ENCODE peak calls at places on chromosomes 5 and 9, in four cellular contexts. B is upper lobe of left lung, C is suprapubic skin, N is K562. X is an unnamed sample.

GRCh38 chr5:30548580-30549305 is 644.7 kb upstream of the CDH6 start:
- DNase-seq in B (no peak), N (no peak), C (no peak), X (no peak)

GRCh38 chr5:140246378-140247122 is 56.4 kb downstream of the PFDN1 start:
- DNase-seq in B (no peak), N (no peak), C (no peak), X (no peak)

GRCh38 chr5:90338712-90339372 is 70.7 kb downstream of the CETN3 start:
- DNase-seq in N (no peak), C (no peak), B (no peak), X (no peak)

GRCh38 chr9:87406545-87407166 is 91.0 kb upstream of the DAPK1 start:
- DNase-seq in C (no peak), N (no peak), B (no peak), X (no peak)

GRCh38 chr9:137281345-137282116 is 4.0 kb downstream of the TOR4A start:
- DNase-seq in N (no peak), C (no peak), B (peak), X (no peak)

GRCh38 chr9:108903437-108904103 is 30.4 kb downstream of the ELP1 start:
- DNase-seq in C (no peak), N (no peak), B (no peak), X (no peak)

GRCh38 chr5:51225671-51226419 is 157.4 kb upstream of the ISL1 start:
- DNase-seq in N (no peak), C (no peak), B (no peak), X (no peak)

GRCh38 chr5:77518304-77518703 is 26.2 kb upstream of the WDR41 start:
- DNase-seq in B (no peak), N (no peak), C (no peak), X (no peak)

GRCh38 chr5:14184725-14185124 is 41.6 kb downstream of the TRIO start:
- DNase-seq in C (no peak), N (no peak), B (no peak), X (no peak)

GRCh38 chr5:148687427-148687826 is 33.1 kb upstream of the HTR4 start:
- DNase-seq in B (no peak), C (no peak), N (peak), X (no peak)

GRCh38 chr5:139839918-139840317 is 44.3 kb downstream of the PSD2 start:
- DNase-seq in C (no peak), B (no peak), N (no peak), X (no peak)

GRCh38 chr9:35852267-35852815 is 17.9 kb downstream of the OR13J1 start:
- DNase-seq in N (no peak), C (no peak), B (no peak), X (no peak)

GRCh38 chr9:21412109-21412508 is 3.2 kb downstream of the IFNA8 start:
- DNase-seq in N (no peak), C (no peak), B (no peak), X (no peak)

GRCh38 chr9:3939820-3940219 is 360.0 kb downstream of the GLIS3 start:
- DNase-seq in C (no peak), B (no peak), N (no peak), X (no peak)

GRCh38 chr9:114908104-114908621 is 22.2 kb downstream of the TNFSF8 start:
- DNase-seq in B (no peak), N (no peak), C (no peak), X (no peak)

GRCh38 chr5:170597109-170597741 is 93.4 kb downstream of the KCNIP1 start:
- DNase-seq in C (no peak), N (no peak), B (no peak), X (peak)

GRCh38 chr9:76677481-76678055 is 86.7 kb upstream of the PCA3 start:
- DNase-seq in B (peak), C (peak), N (no peak), X (no peak)

GRCh38 chr5:159581502-159582249 is 251.4 kb upstream of the IL12B start:
- DNase-seq in N (no peak), C (no peak), B (no peak), X (no peak)

GRCh38 chr5:74239268-74239667 is 401.3 kb downstream of the ENC1 start:
- DNase-seq in C (no peak), B (no peak), N (no peak), X (no peak)

GRCh38 chr9:469672-470040 is 255.0 kb downstream of the DOCK8 start:
- DNase-seq in N (peak), B (no peak), C (no peak), X (peak)

GRCh38 chr5:62212648-62213047 is 93.4 kb upstream of the KIF2A start:
- DNase-seq in N (no peak), C (no peak), B (no peak), X (no peak)

GRCh38 chr9:131500939-131501541 is 1.7 kb upstream of the POMT1 start:
- DNase-seq in B (no peak), N (no peak), C (no peak), X (no peak)

GRCh38 chr9:107819772-107820171 is 330.2 kb upstream of the KLF4 start:
- DNase-seq in N (no peak), C (no peak), B (peak), X (peak)

GRCh38 chr9:90969021-90969675 is 167.5 kb downstream of the SYK start:
- DNase-seq in B (no peak), N (no peak), C (no peak), X (no peak)

GRCh38 chr5:122093861-122094650 is 16.0 kb upstream of the LOX start:
- DNase-seq in C (no peak), B (no peak), N (no peak), X (no peak)

GRCh38 chr9:87076825-87077224 is 129.5 kb upstream of the GAS1 start:
- DNase-seq in B (no peak), N (no peak), C (no peak), X (no peak)

GRCh38 chr5:11906495-11906894 is 2.2 kb upstream of the CTNND2 start:
- DNase-seq in C (no peak), B (no peak), N (no peak), X (no peak)

GRCh38 chr9:86735772-86736458 is 211.4 kb downstream of the GAS1 start:
- DNase-seq in B (no peak), N (no peak), C (no peak), X (no peak)

GRCh38 chr5:97923997-97924396 is 741.0 kb upstream of the RIOK2 start:
- DNase-seq in C (no peak), N (no peak), B (no peak), X (no peak)

GRCh38 chr5:180831139-180832080 is 28.8 kb upstream of the MGAT1 start:
- DNase-seq in C (peak), N (peak), B (peak), X (peak)
- TF ChIP-seq CTCF in C (no peak), N (no peak), B (no peak), X (no peak)

DNA sequence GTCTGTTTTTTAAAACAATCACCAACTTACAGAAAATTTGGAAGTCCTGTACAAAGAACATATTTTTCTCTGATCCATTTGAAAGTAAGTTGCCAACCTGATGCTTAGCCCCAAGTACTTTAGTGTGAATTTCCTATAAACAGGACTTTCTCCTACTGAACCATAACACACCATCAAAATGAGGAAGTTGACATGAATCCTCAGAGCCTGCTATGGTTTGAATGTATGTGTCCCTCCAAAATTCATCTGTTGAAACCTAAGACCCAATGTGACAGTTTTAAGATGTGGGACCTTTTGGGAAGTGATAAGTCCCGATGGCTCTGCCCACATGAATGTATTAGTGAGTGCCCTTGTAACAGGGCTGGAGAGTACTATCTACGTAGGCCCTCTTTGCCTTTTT is 6.4 kb upstream of the ACOT12 start:
- DNase-seq in C (no peak), B (no peak), N (no peak), X (no peak)
- TF ChIP-seq EP300 in C (no peak), B (no peak), N (no peak), X (no peak)

DNA sequence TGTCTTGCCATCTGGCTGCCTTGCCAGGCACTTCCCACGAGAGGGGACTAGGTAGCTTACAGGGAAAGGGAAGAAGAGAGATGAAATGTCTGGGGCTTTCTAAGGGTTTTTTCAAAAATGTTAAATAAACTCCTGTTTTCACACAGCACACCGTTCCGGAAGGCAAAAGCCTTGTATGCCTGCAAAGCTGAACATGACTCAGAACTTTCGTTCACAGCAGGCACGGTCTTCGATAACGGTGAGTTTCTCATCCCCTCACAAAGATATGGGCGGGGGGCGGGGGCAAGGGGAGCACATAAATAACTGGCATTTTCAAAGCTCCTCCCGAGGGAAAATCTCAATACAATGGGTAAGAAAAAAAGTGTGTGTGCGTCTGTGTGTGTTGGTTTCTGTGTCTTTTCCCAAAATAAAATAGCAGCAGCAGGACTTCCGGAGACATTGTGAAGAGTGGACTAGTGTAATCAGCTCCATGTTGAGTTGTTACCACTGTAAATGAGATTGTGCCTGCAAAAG is 189.6 kb downstream of the NR3C1 start:
- DNase-seq in N (peak), C (no peak), B (no peak), X (no peak)
- TF ChIP-seq CTCF in N (no peak), C (no peak), B (no peak), X (no peak)

DNA sequence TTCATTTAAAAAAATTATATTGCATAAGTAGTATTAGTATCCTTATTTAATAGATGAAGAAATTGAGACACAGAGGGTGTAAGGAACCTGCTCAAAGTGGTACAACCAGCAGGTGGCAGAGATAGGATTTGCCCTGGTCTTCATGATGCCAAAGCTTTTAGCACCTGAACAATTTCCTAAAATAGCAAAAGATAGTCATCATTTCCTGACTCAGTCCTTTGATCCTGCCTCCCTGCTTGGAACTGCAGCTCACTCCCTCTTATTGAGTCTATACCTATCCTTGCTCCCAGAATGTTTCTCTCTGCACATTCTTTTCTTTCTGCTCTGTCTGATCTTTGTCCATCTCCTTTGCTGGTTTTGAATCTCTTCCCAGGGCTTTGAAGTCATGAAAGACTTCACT is 155.8 kb downstream of the FRMD3 start:
- DNase-seq in B (no peak), C (no peak), N (no peak), X (no peak)
- TF ChIP-seq EP300 in B (no peak), C (no peak), N (no peak), X (no peak)

GRCh38 chr5:78627175-78627574 is 21.4 kb downstream of the LHFPL2 start:
- DNase-seq in B (no peak), C (no peak), N (peak), X (no peak)
- TF ChIP-seq CTCF in B (no peak), C (no peak), N (peak), X (peak)

GRCh38 chr9:123867971-123868370 is 62.0 kb downstream of the DENND1A start:
- DNase-seq in N (no peak), C (no peak), B (no peak), X (no peak)
- TF ChIP-seq EP300 in N (no peak), C (no peak), B (no peak), X (no peak)

GRCh38 chr9:93702261-93702660 is 125.9 kb downstream of the PHF2 start:
- DNase-seq in C (no peak), N (no peak), B (peak), X (no peak)
- TF ChIP-seq CTCF in C (no peak), N (peak), B (no peak), X (no peak)